ENCODE peak calls at places on chromosomes 7 and 10, in seven cellular contexts. F is GM12892, N is K562, P is GM12878, T is HepG2, R is H1, G is SK-N-SH. C is an unnamed sample.

GRCh38 chr7:149455175-149455950 is 5.5 kb downstream of the ZNF777 start:
- DNase-seq in G (no peak), R (no peak), T (no peak), N (no peak), P (no peak), F (no peak), C (no peak)

GRCh38 chr10:84540022-84540616 is 211.7 kb downstream of the CCSER2 start:
- DNase-seq in N (no peak), F (no peak), R (no peak), P (no peak), T (no peak), G (no peak), C (no peak)

GRCh38 chr7:130667593-130668257 is 823 bp downstream of the COPG2 start:
- DNase-seq in N (no peak), R (no peak), F (no peak), T (no peak), P (no peak), G (peak), C (no peak)

GRCh38 chr7:67423058-67423457 is 426.4 kb downstream of the TYW1 start:
- DNase-seq in F (no peak), G (peak), N (no peak), P (no peak), R (no peak), T (no peak), C (no peak)

GRCh38 chr10:16863766-16864165 is 46.5 kb upstream of the RSU1 start:
- DNase-seq in G (no peak), P (no peak), T (no peak), N (no peak), R (no peak), F (no peak), C (no peak)

GRCh38 chr10:67046507-67046906 is 120.7 kb downstream of the LRRTM3 start:
- DNase-seq in G (no peak), P (no peak), F (no peak), R (no peak), N (no peak), T (no peak), C (no peak)

GRCh38 chr10:126336786-126337185 is 51.5 kb downstream of the ADAM12 start:
- DNase-seq in P (no peak), F (no peak), R (no peak), T (no peak), G (no peak), N (no peak), C (no peak)

GRCh38 chr10:79079490-79080355 is 11.0 kb downstream of the ZMIZ1 start:
- DNase-seq in T (no peak), F (no peak), G (no peak), R (no peak), N (peak), P (no peak), C (no peak)

GRCh38 chr7:124031919-124032318 is 948 bp downstream of the TMEM229A start:
- DNase-seq in F (no peak), R (no peak), N (no peak), G (peak), T (no peak), P (no peak), C (no peak)

GRCh38 chr10:31294556-31294955 is 24.5 kb upstream of the ZEB1 start:
- DNase-seq in P (no peak), F (no peak), T (no peak), N (no peak), R (no peak), G (no peak), C (no peak)

DNA sequence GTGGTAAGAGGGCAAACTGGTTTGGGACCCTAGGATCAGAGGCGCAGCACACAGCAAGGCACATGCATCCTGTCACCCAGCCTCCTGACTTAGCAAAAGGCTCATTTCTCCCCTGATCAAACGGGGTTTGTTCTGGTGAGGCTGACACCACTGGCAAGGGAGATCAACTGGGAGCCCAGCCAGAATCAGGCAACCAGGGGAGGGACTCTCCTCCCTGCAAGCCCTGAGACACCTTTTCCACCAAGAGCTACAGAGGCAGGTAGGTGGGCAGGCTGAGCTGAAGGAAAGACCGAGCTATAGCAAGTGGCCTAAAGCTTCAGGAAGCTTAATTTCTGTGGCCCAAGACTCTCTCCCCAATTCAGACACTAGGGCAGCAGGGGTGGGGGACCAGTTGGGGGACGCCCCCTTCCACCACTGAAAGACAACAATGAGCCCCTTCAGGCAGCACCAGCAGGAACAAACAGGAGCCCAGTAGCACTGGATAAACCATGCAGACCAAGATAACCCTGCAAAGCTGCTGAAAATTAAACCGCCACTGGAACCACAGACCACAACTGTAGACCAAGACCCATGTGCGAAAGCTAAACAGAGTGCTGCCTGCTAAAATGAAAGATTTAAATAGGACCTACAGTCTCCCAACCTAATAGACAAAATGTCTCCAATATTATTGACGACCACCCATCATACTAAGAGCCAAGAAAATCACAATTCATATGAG is 27.1 kb upstream of the SAR1A start:
- DNase-seq in T (no peak), P (no peak), R (no peak), G (no peak), F (no peak), N (no peak), C (no peak)
- TF ChIP-seq POLR2AphosphoS5 in T (no peak), P (no peak), R (no peak), G (no peak), F (no peak), N (no peak), C (no peak)

GRCh38 chr10:13388478-13388877 is 40.4 kb upstream of the SEPHS1 start:
- DNase-seq in N (no peak), F (no peak), R (no peak), P (no peak), G (no peak), T (no peak), C (no peak)
- TF ChIP-seq TAF1 in N (no peak), F (no peak), R (no peak), P (no peak), G (no peak), T (no peak), C (no peak)

DNA sequence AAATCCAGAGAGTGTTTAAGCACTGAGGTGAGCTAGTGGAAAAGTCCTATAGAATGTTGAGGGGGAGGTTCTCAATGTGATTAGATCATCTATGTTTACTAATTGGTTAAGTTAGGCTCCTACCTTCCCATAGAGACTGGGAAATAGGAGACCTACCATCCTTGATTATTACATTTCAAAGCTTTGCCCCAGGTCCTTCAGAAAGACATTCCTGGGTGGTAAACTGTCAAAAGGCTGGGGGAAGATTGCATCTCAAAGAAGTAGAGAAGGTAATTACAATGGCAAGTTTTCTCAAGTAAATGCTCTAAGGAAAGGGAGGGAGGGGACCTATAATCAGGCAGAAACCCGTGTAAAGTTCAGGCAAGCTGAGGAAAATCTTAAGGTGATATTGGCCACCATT is 247.8 kb upstream of the SMIM30 start:
- DNase-seq in G (no peak), P (no peak), F (no peak), R (peak), N (no peak), T (no peak), C (no peak)
- TF ChIP-seq POLR2AphosphoS5 in G (no peak), P (no peak), F (no peak), R (no peak), N (no peak), T (no peak), C (no peak)

DNA sequence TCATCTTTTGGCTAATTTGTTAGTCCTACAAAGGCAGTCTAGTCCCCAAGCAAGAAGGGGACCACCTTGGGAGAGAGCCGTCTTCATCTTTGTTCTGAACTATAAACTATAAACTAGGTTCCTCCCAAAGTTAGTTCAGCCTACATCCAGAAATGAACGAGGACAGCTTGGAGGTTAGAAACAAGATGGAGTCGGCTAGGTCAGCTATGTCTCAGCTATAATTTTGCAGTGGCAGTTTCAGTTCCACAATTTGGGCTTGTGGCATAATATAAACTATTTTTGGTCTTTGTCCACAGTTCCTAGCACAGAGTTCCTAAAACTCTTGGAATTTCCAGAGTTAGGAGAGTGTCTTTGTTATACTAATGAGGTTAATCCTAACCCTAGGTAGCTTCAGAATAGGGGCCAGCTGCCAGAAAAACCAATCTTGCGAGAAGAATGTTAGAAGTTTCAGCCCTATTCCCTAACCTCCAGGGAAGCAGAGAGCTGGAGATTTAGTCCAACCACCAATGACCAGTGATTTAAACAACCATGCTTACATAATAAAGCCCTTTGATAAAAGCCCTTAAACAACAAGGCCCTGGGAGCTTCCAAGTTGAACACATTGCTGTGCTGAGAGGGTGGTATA is 131.9 kb downstream of the AKR1D1 start:
- DNase-seq in F (no peak), G (no peak), P (no peak), N (no peak), R (no peak), T (no peak), C (no peak)
- TF ChIP-seq TAF1 in F (no peak), G (no peak), P (no peak), N (no peak), R (no peak), T (no peak), C (no peak)

GRCh38 chr10:62157601-62158000 is 111.0 kb downstream of the RTKN2 start:
- DNase-seq in R (no peak), F (no peak), N (no peak), P (no peak), T (no peak), G (no peak), C (no peak)

GRCh38 chr10:62149621-62150020 is 119.0 kb downstream of the RTKN2 start:
- DNase-seq in G (no peak), T (no peak), R (no peak), P (no peak), F (no peak), N (no peak), C (no peak)

GRCh38 chr10:62155054-62155453 is 113.6 kb downstream of the RTKN2 start:
- DNase-seq in T (no peak), N (no peak), R (no peak), P (no peak), F (no peak), G (no peak), C (no peak)

GRCh38 chr10:62154231-62154630 is 114.4 kb downstream of the RTKN2 start:
- DNase-seq in G (no peak), T (no peak), P (no peak), R (no peak), F (no peak), N (no peak), C (no peak)

DNA sequence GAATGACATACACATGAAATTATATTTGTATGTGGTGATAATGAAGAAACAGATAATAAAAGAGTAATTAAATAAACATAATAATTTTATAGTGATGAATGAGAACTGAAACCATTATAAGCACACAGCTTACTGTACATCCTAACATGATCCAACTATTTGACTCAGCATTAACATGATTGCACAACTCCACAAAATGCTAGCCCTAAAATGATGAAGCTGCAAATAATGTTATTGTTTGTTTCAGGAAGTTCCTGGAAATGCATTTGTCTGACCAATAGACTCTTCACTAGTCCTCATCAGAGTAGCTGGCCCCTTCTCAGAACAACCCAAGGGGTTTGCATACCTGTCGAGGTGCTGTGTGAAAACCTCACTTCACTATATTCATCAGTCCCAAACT is 115.5 kb downstream of the RTKN2 start:
- DNase-seq in P (no peak), G (no peak), R (no peak), T (no peak), F (no peak), N (no peak), C (no peak)
- TF ChIP-seq POLR2AphosphoS5 in P (no peak), G (no peak), R (no peak), T (no peak), F (no peak), N (no peak), C (no peak)

GRCh38 chr10:11880169-11881027 is 57.2 kb downstream of the PROSER2 start:
- DNase-seq in F (no peak), G (no peak), P (no peak), N (no peak), T (no peak), R (no peak), C (no peak)
- TF ChIP-seq TAF1 in F (no peak), G (no peak), P (no peak), N (no peak), T (no peak), R (no peak), C (no peak)

GRCh38 chr7:99380823-99381663 is 6.5 kb downstream of the ARPC1B start:
- DNase-seq in F (peak), G (peak), R (no peak), N (no peak), T (peak), P (peak), C (peak)

GRCh38 chr7:99383791-99384370 is 9.4 kb downstream of the ARPC1B start:
- DNase-seq in P (no peak), N (no peak), T (no peak), F (no peak), G (no peak), R (no peak), C (no peak)

GRCh38 chr7:99383203-99383602 is 8.7 kb downstream of the ARPC1B start:
- DNase-seq in F (no peak), N (no peak), P (no peak), G (no peak), T (no peak), R (no peak), C (no peak)

GRCh38 chr7:99380032-99380822 is 5.7 kb downstream of the ARPC1B start:
- DNase-seq in R (no peak), T (no peak), G (no peak), N (peak), F (no peak), P (peak), C (peak)

GRCh38 chr7:99381664-99382075 is 7.1 kb downstream of the ARPC1B start:
- DNase-seq in G (peak), P (no peak), F (no peak), N (no peak), T (peak), R (no peak), C (no peak)
- TF ChIP-seq POLR2AphosphoS5 in G (no peak), P (no peak), F (no peak), N (no peak), T (no peak), R (no peak), C (no peak)

GRCh38 chr10:112519129-112519761 is 72.2 kb downstream of the VTI1A start:
- DNase-seq in N (no peak), G (no peak), P (no peak), R (no peak), T (no peak), F (no peak), C (no peak)
- TF ChIP-seq TAF1 in N (no peak), G (no peak), P (no peak), R (no peak), T (no peak), F (no peak), C (no peak)

GRCh38 chr10:111076682-111077661 is at the start of gene ADRA2A:
- DNase-seq in G (peak), N (no peak), R (peak), F (no peak), T (no peak), P (no peak), C (peak)
- TF ChIP-seq POLR2AphosphoS5 in G (no peak), N (no peak), R (peak), F (no peak), T (no peak), P (no peak), C (no peak)

C was measured in GM12891.